ENCODE peak calls at places on chromosomes 6 and 20, in five cellular contexts. P is NCI-H226, T is left cardiac atrium, X is NCI-H1092 treated with DMSO at 0.1 percent for 48 hours, R is HFFc6. M is an unnamed sample.

GRCh38 chr6:145275019-145275418 is 460.3 kb downstream of the EPM2A start:
- DNase-seq in P (no peak), T (no peak), X (no peak), R (no peak), M (no peak)

GRCh38 chr6:11854418-11855165 is 76.0 kb upstream of the ADTRP start:
- DNase-seq in P (peak), T (no peak), X (no peak), R (peak), M (no peak)

GRCh38 chr20:36093025-36093803 is 61.3 kb upstream of the EPB41L1 start:
- DNase-seq in P (no peak), T (peak), X (peak), R (peak), M (no peak)

GRCh38 chr6:6494677-6495076 is 93.8 kb upstream of the LY86 start:
- DNase-seq in P (no peak), T (peak), X (no peak), R (no peak), M (peak)

GRCh38 chr6:1445650-1446645 is 56.6 kb downstream of the FOXF2 start:
- DNase-seq in P (no peak), T (no peak), X (no peak), R (no peak), M (no peak)

GRCh38 chr20:36344517-36345132 is 38.5 kb downstream of the DLGAP4 start:
- DNase-seq in P (peak), T (peak), X (no peak), R (peak), M (peak)

GRCh38 chr6:83352413-83352812 is 78.4 kb downstream of the ME1 start:
- DNase-seq in P (no peak), T (no peak), X (no peak), R (no peak), M (no peak)

GRCh38 chr6:38997128-38997761 is 51.3 kb upstream of the GLP1R start:
- DNase-seq in P (no peak), T (peak), X (peak), R (no peak), M (peak)

GRCh38 chr20:47502271-47502730 is 614 bp downstream of the NCOA3 start:
- DNase-seq in P (no peak), T (no peak), X (peak), R (no peak), M (no peak)

GRCh38 chr6:31765910-31766794 is 3.7 kb downstream of the SAPCD1 start:
- DNase-seq in P (no peak), T (no peak), X (no peak), R (no peak), M (no peak)

GRCh38 chr6:43668151-43669028 is 19.2 kb downstream of the MRPS18A start:
- DNase-seq in P (peak), T (peak), X (peak), R (peak), M (no peak)

GRCh38 chr6:53906103-53906502 is 111.3 kb downstream of the LRRC1 start:
- DNase-seq in P (no peak), T (no peak), X (no peak), R (no peak), M (no peak)

GRCh38 chr6:136290406-136291010 is 862 bp upstream of the BCLAF1 start:
- DNase-seq in P (peak), T (peak), X (peak), R (peak), M (peak)

GRCh38 chr20:57469418-57470211 is 55.3 kb downstream of the CTCFL start:
- DNase-seq in P (no peak), T (no peak), X (no peak), R (no peak), M (no peak)

M was measured in AML-193.